ENCODE peak calls at places on chromosomes 11 and 22, in four cellular contexts. One of them, this sample, is unnamed.

GRCh38 chr11:104830508-104830907 is 67.8 kb downstream of the CASP12 start:
- DNase-seq in neural crest cell: no peak
- DNase-seq in hepatocyte: no peak
- DNase-seq in NCI-H2081 treated with DMSO at 0.1 percent for 48 hours: no peak
- DNase-seq in this sample: no peak

GRCh38 chr11:83523676-83524075 is 237.5 kb upstream of the CCDC90B start:
- DNase-seq in hepatocyte: no peak
- DNase-seq in NCI-H2081 treated with DMSO at 0.1 percent for 48 hours: no peak
- DNase-seq in neural crest cell: no peak
- DNase-seq in this sample: no peak

GRCh38 chr11:10351768-10352641 is 47.1 kb downstream of the ADM start:
- DNase-seq in NCI-H2081 treated with DMSO at 0.1 percent for 48 hours: peak
- DNase-seq in hepatocyte: peak
- DNase-seq in neural crest cell: peak
- DNase-seq in this sample: peak

GRCh38 chr11:109486129-109486528 is 64.1 kb downstream of the C11orf87 start:
- DNase-seq in neural crest cell: no peak
- DNase-seq in NCI-H2081 treated with DMSO at 0.1 percent for 48 hours: peak
- DNase-seq in hepatocyte: no peak
- DNase-seq in this sample: peak

GRCh38 chr11:61793084-61793828 is 545 bp downstream of the FEN1 start:
- DNase-seq in hepatocyte: no peak
- DNase-seq in NCI-H2081 treated with DMSO at 0.1 percent for 48 hours: no peak
- DNase-seq in neural crest cell: no peak
- DNase-seq in this sample: peak

GRCh38 chr11:75132080-75132479 is 18.8 kb upstream of the SLCO2B1 start:
- DNase-seq in NCI-H2081 treated with DMSO at 0.1 percent for 48 hours: no peak
- DNase-seq in neural crest cell: no peak
- DNase-seq in hepatocyte: no peak
- DNase-seq in this sample: no peak

GRCh38 chr22:22074634-22075381 is 92.2 kb upstream of the TOP3B start:
- DNase-seq in neural crest cell: no peak
- DNase-seq in NCI-H2081 treated with DMSO at 0.1 percent for 48 hours: no peak
- DNase-seq in hepatocyte: peak
- DNase-seq in this sample: no peak

GRCh38 chr11:102911758-102912481 is 37.1 kb upstream of the MMP12 start:
- DNase-seq in hepatocyte: no peak
- DNase-seq in NCI-H2081 treated with DMSO at 0.1 percent for 48 hours: no peak
- DNase-seq in neural crest cell: no peak
- DNase-seq in this sample: no peak

GRCh38 chr22:48782817-48783511 is 1044.7 kb downstream of the BRD1 start:
- DNase-seq in neural crest cell: peak
- DNase-seq in NCI-H2081 treated with DMSO at 0.1 percent for 48 hours: no peak
- DNase-seq in hepatocyte: no peak
- DNase-seq in this sample: peak

GRCh38 chr11:16404781-16405180 is 48.4 kb upstream of the SOX6 start:
- DNase-seq in neural crest cell: no peak
- DNase-seq in NCI-H2081 treated with DMSO at 0.1 percent for 48 hours: no peak
- DNase-seq in hepatocyte: no peak
- DNase-seq in this sample: no peak

GRCh38 chr11:33448461-33449130 is 191.4 kb downstream of the HIPK3 start:
- DNase-seq in neural crest cell: no peak
- DNase-seq in hepatocyte: no peak
- DNase-seq in NCI-H2081 treated with DMSO at 0.1 percent for 48 hours: no peak
- DNase-seq in this sample: no peak

GRCh38 chr22:19663821-19664325 is 50.4 kb upstream of the SEPTIN5 start:
- DNase-seq in NCI-H2081 treated with DMSO at 0.1 percent for 48 hours: peak
- DNase-seq in neural crest cell: no peak
- DNase-seq in hepatocyte: no peak
- DNase-seq in this sample: no peak

GRCh38 chr11:130467116-130467990 is 18.9 kb downstream of the ADAMTS15 start:
- DNase-seq in hepatocyte: no peak
- DNase-seq in neural crest cell: no peak
- DNase-seq in NCI-H2081 treated with DMSO at 0.1 percent for 48 hours: no peak
- DNase-seq in this sample: no peak

GRCh38 chr11:95831198-95831883 is 41.0 kb downstream of the CEP57 start:
- DNase-seq in hepatocyte: peak
- DNase-seq in neural crest cell: no peak
- DNase-seq in NCI-H2081 treated with DMSO at 0.1 percent for 48 hours: no peak
- DNase-seq in this sample: no peak

GRCh38 chr11:122696662-122697061 is 41.1 kb downstream of the UBASH3B start:
- DNase-seq in NCI-H2081 treated with DMSO at 0.1 percent for 48 hours: no peak
- DNase-seq in neural crest cell: no peak
- DNase-seq in hepatocyte: no peak
- DNase-seq in this sample: no peak

GRCh38 chr22:22744412-22745224 is 100.2 kb downstream of the GGTLC2 start:
- DNase-seq in neural crest cell: no peak
- DNase-seq in NCI-H2081 treated with DMSO at 0.1 percent for 48 hours: no peak
- DNase-seq in hepatocyte: no peak
- DNase-seq in this sample: no peak

GRCh38 chr22:29654420-29654819 is 51.0 kb downstream of the NF2 start:
- DNase-seq in neural crest cell: no peak
- DNase-seq in hepatocyte: no peak
- DNase-seq in NCI-H2081 treated with DMSO at 0.1 percent for 48 hours: no peak
- DNase-seq in this sample: no peak

GRCh38 chr11:99584822-99585221 is 564.1 kb downstream of the CNTN5 start:
- DNase-seq in hepatocyte: no peak
- DNase-seq in NCI-H2081 treated with DMSO at 0.1 percent for 48 hours: no peak
- DNase-seq in neural crest cell: no peak
- DNase-seq in this sample: no peak

GRCh38 chr22:22941831-22942510 is 54.4 kb downstream of the IGLL5 start:
- DNase-seq in neural crest cell: no peak
- DNase-seq in hepatocyte: no peak
- DNase-seq in NCI-H2081 treated with DMSO at 0.1 percent for 48 hours: no peak
- DNase-seq in this sample: no peak

GRCh38 chr11:130675456-130675855 is 227.0 kb downstream of the ADAMTS15 start:
- DNase-seq in hepatocyte: peak
- DNase-seq in neural crest cell: no peak
- DNase-seq in NCI-H2081 treated with DMSO at 0.1 percent for 48 hours: no peak
- DNase-seq in this sample: no peak